ENCODE peak calls at places on chromosome 13, in ten cellular contexts. S, M, W, T, U, J, B, C, K and L are unnamed samples.

GRCh38 chr13:91347996-91348905 is 764 bp downstream of the MIR17HG start:
- DNase-seq in S (peak; percentile 56), M (peak; percentile 53), W (peak; percentile 45), T (peak; percentile 74), U (peak; percentile 99), J (no peak), B (no peak), C (peak; percentile 53), K (no peak), L (peak; percentile 29)

GRCh38 chr13:102020611-102021216 is 381.1 kb downstream of the FGF14 start:
- DNase-seq in S (no peak), M (no peak), W (no peak), T (no peak), U (no peak), J (no peak), B (no peak), C (no peak), K (no peak), L (no peak)

GRCh38 chr13:66313408-66313807 is 916.7 kb downstream of the PCDH9 start:
- DNase-seq in S (no peak), M (no peak), W (no peak), T (no peak), U (no peak), J (no peak), B (no peak), C (no peak), K (no peak), L (no peak)

GRCh38 chr13:84810781-84811180 is 928.5 kb upstream of the SLITRK1 start:
- DNase-seq in S (no peak), M (no peak), W (no peak), T (no peak), U (no peak), J (no peak), B (no peak), C (no peak), K (no peak), L (no peak)

GRCh38 chr13:48594080-48594815 is 59.5 kb upstream of the CYSLTR2 start:
- DNase-seq in S (no peak), M (no peak), W (no peak), T (no peak), U (no peak), J (peak; percentile 75), B (no peak), C (no peak), K (no peak), L (no peak)

GRCh38 chr13:33520480-33520839 is 234.9 kb upstream of the STARD13 start:
- DNase-seq in S (no peak), M (no peak), W (no peak), T (no peak), U (no peak), J (no peak), B (no peak), C (no peak), K (no peak), L (no peak)

GRCh38 chr13:46893820-46894533 is 2.9 kb downstream of the HTR2A start:
- DNase-seq in S (peak; percentile 66), M (no peak), W (peak; percentile 71), T (peak; percentile 78), U (peak; percentile 84), J (no peak), B (no peak), C (peak; percentile 64), K (peak; percentile 84), L (peak; percentile 66)

GRCh38 chr13:78045916-78046315 is 127.3 kb upstream of the EDNRB start:
- DNase-seq in S (no peak), M (no peak), W (no peak), T (no peak), U (no peak), J (no peak), B (no peak), C (no peak), K (no peak), L (no peak)

DNA sequence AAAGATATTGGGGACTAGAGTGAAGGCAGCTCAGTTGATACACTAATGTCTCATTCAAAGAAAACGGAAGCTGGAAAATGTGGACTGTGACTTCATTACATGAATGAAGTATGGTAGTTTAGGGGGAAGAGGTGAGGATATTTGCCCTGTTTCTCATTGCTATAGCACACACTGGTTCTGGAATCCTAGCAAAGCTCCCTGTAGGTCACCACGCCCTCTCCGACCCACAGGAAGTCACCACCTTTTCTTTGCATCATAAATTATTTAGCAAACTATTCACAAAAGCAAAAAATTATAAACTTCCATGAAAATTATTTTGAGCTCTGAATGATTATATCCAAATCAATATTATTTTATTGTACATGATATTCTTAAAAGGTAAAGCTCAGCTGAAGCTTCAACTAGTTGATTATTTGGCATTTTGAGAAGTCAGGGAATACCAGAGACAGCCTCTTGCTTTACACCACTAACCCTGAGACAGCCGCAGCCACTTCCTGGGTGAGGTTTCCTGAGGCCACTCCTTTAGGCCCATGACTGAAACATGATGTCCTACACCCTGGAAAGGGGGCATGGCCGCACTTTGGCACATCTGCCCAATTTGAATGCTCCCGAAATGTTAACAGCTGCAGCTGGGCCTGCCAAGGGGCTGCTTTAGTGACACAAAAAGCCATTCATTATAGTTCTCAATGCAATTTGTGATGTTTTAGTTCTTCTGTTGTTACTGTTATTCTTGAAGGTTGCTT is 50.0 kb upstream of the WDFY2 start:
- DNase-seq in S (peak; percentile 32), M (no peak), W (no peak), T (no peak), U (no peak), J (no peak), B (no peak), C (peak; percentile 31), K (no peak), L (no peak)
- TF ChIP-seq POLR2AphosphoS5 in S (no peak), M (no peak), W (no peak), T (no peak), U (no peak), J (no peak), B (no peak), C (no peak), K (no peak), L (no peak)

GRCh38 chr13:99500839-99501134 is 485 bp upstream of the TM9SF2 start:
- DNase-seq in S (no peak), M (no peak), W (no peak), T (no peak), U (no peak), J (no peak), B (no peak), C (no peak), K (no peak), L (no peak)

GRCh38 chr13:99505814-99506269 is 4.6 kb downstream of the TM9SF2 start:
- DNase-seq in S (no peak), M (no peak), W (no peak), T (no peak), U (no peak), J (no peak), B (no peak), C (no peak), K (no peak), L (no peak)

GRCh38 chr13:99498304-99499161 is 2.7 kb upstream of the TM9SF2 start:
- DNase-seq in S (peak; percentile 99), M (peak; percentile 98), W (peak; percentile 77), T (peak; percentile 99), U (peak; percentile 93), J (peak; percentile 99), B (peak; percentile 99), C (peak; percentile 98), K (peak; percentile 98), L (peak; percentile 82)

GRCh38 chr13:99501135-99501951 is at the start of gene TM9SF2:
- DNase-seq in S (peak; percentile 99), M (peak; percentile 98), W (peak; percentile 72), T (peak; percentile 98), U (peak; percentile 80), J (peak; percentile 98), B (no peak), C (peak; percentile 98), K (peak; percentile 98), L (peak; percentile 77)

DNA sequence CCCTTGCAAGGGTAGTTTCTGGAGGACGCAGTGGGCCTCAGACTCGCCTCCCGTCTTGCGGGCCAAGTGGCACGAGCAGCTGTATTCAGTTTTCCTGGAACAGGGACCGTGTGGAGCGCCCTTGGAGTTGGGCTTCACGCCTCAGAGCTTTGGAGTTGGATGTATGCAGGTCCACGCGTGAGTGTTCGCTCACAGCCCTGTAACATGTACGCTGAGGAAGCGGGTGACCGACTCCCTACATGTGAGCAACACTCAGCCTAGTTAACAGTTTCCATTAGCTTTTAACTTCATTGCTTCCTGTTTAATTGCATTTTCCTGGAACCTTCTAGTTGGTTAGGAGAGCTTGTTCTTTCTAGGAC is 659 bp downstream of the TM9SF2 start:
- DNase-seq in S (peak; percentile 43), M (no peak), W (no peak), T (no peak), U (no peak), J (no peak), B (no peak), C (peak; percentile 30), K (peak; percentile 79), L (no peak)
- TF ChIP-seq POLR2A in S (no peak), M (no peak), W (no peak), T (no peak), U (no peak), J (no peak), B (no peak), C (no peak), K (no peak), L (no peak)

GRCh38 chr13:40285634-40286033 is 380.8 kb downstream of the FOXO1 start:
- DNase-seq in S (no peak), M (no peak), W (no peak), T (no peak), U (no peak), J (no peak), B (no peak), C (no peak), K (no peak), L (no peak)

GRCh38 chr13:40288259-40288658 is 378.2 kb downstream of the FOXO1 start:
- DNase-seq in S (no peak), M (no peak), W (no peak), T (no peak), U (no peak), J (no peak), B (no peak), C (no peak), K (no peak), L (no peak)

GRCh38 chr13:40287428-40287827 is 379.0 kb downstream of the FOXO1 start:
- DNase-seq in S (no peak), M (no peak), W (no peak), T (no peak), U (no peak), J (no peak), B (no peak), C (no peak), K (no peak), L (no peak)

GRCh38 chr13:40283666-40284065 is 382.8 kb downstream of the FOXO1 start:
- DNase-seq in S (no peak), M (no peak), W (no peak), T (no peak), U (no peak), J (no peak), B (no peak), C (no peak), K (no peak), L (no peak)
- TF ChIP-seq POLR2AphosphoS5 in S (no peak), M (no peak), W (no peak), T (no peak), U (no peak), J (no peak), B (no peak), C (no peak), K (peak; percentile 28), L (no peak)

DNA sequence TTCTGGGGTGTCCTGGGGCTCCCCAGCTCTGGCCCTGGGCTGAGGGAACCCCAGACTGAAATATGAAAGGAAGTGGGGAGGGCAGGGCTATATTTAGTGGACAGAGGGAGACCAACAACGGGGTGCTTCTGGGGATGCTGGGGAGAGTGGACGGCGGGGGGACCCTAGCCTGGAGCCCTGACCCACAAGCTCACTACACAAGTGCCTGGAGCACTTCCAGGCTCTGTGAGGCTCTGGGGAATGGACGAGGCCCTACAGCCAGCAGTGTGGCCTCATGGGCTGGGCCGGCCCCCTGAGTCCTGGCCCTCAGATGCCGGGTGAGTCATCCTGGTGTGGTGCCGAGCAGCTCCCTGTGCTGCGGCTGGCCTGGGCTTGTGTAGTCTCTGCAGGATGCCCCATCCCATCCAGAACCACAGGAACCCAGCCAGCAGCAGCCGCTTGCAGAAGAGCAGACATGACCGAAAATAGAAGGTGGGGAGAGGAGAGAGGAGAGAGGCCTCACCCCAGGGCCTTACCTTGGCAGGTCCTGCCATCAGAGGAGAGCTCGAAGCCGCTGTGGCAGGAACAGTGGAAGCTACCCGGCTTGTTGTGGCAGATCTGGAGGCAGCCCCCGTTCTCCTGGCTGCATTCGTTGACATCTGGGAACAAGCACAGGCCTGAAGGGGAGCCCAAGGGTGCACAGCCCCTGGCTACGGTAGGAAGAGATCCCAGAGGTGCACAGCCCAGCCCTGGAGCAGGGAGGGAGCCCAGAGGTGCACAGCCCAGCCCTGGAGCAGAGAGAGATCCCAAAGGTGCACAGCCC is 26.1 kb downstream of the GAS6 start:
- DNase-seq in S (peak; percentile 84), M (peak; percentile 89), W (no peak), T (peak; percentile 98), U (peak; percentile 52), J (peak; percentile 97), B (no peak), C (peak; percentile 89), K (peak; percentile 96), L (no peak)
- TF ChIP-seq POLR2A in S (no peak), M (no peak), W (no peak), T (no peak), U (no peak), J (no peak), B (no peak), C (no peak), K (no peak), L (no peak)